ENCODE peak calls at places on chromosome 3, in ten cellular contexts. L is RPMI7951, J is KBM-7, U is SK-MEL-5, G is heart left ventricle, E is HFFc6, K is activated T-helper 1 cell treated with Interleukin-2 at 50 U/mL for 16 hours, T is AG10803, C is amniotic stem cell, Y is NCI-H524 treated with DMSO at 0.1 percent for 48 hours. P is an unnamed sample.

GRCh38 chr3:172846706-172847105 is 96.2 kb downstream of the ECT2 start:
- DNase-seq in Y (no peak), L (no peak), C (no peak), T (no peak), G (no peak), U (no peak), J (no peak), K (no peak), E (no peak), P (no peak)

GRCh38 chr3:146156801-146157310 is 4.1 kb downstream of the PLOD2 start:
- DNase-seq in Y (no peak), T (no peak), K (no peak), C (no peak), L (no peak), U (no peak), E (no peak), J (no peak), G (no peak), P (peak)

GRCh38 chr3:194985031-194985578 is 285.9 kb downstream of the XXYLT1 start:
- DNase-seq in C (no peak), L (peak), J (no peak), U (no peak), E (peak), K (no peak), Y (peak), T (peak), G (peak), P (peak)

GRCh38 chr3:124442463-124442862 is 287.8 kb upstream of the UMPS start:
- DNase-seq in J (no peak), G (no peak), L (peak), C (no peak), U (no peak), E (no peak), K (no peak), Y (no peak), T (no peak), P (no peak)

GRCh38 chr3:111739241-111739952 is 119.7 kb upstream of the PHLDB2 start:
- DNase-seq in Y (no peak), J (no peak), L (peak), G (peak), K (no peak), E (peak), T (peak), C (peak), U (no peak), P (peak)

GRCh38 chr3:98730338-98730737 is 32.8 kb upstream of the ST3GAL6 start:
- DNase-seq in U (peak), C (no peak), L (peak), Y (no peak), J (peak), G (no peak), E (no peak), K (no peak), T (no peak), P (peak)

GRCh38 chr3:136070953-136071949 is 105.7 kb downstream of the PPP2R3A start:
- DNase-seq in C (no peak), G (peak), K (no peak), U (peak), Y (peak), J (peak), E (peak), T (peak), L (peak), P (peak)

GRCh38 chr3:119145128-119145499 is 851 bp upstream of the TEX55 start:
- DNase-seq in T (no peak), U (no peak), Y (no peak), G (no peak), J (no peak), C (no peak), K (no peak), L (no peak), E (no peak), P (no peak)

GRCh38 chr3:60303160-60303559 is 948.1 kb downstream of the FHIT start:
- DNase-seq in E (no peak), G (no peak), L (no peak), U (no peak), J (no peak), T (peak), K (no peak), C (no peak), Y (no peak), P (no peak)

GRCh38 chr3:21789730-21790129 is 38.7 kb upstream of the ZNF385D start:
- DNase-seq in E (no peak), Y (no peak), G (no peak), U (no peak), L (no peak), K (no peak), T (no peak), C (no peak), J (no peak), P (no peak)

GRCh38 chr3:195154793-195155535 is 116.0 kb downstream of the XXYLT1 start:
- DNase-seq in G (peak), Y (no peak), C (peak), E (peak), K (no peak), T (peak), J (peak), U (no peak), L (peak), P (peak)

GRCh38 chr3:156406393-156406792 is 148.5 kb downstream of the SSR3 start:
- DNase-seq in J (no peak), Y (no peak), U (no peak), C (no peak), K (no peak), T (no peak), L (no peak), E (no peak), G (no peak), P (no peak)

GRCh38 chr3:153166206-153166605 is 4.2 kb downstream of the RAP2B start:
- DNase-seq in J (peak), C (no peak), E (no peak), K (no peak), L (peak), Y (no peak), G (no peak), T (no peak), U (peak), P (no peak)

GRCh38 chr3:67875338-67875737 is 220.9 kb upstream of the SUCLG2 start:
- DNase-seq in L (peak), G (no peak), T (no peak), J (no peak), Y (no peak), K (no peak), U (no peak), C (no peak), E (no peak), P (peak)

GRCh38 chr3:47015151-47015550 is 35.7 kb downstream of the NBEAL2 start:
- DNase-seq in L (no peak), T (no peak), Y (no peak), G (no peak), J (no peak), U (no peak), K (no peak), E (no peak), C (no peak), P (peak)

GRCh38 chr3:172987268-172987667 is 153.8 kb downstream of the SPATA16 start:
- DNase-seq in K (no peak), E (no peak), J (no peak), T (no peak), L (peak), G (no peak), Y (no peak), U (peak), C (no peak), P (no peak)

GRCh38 chr3:4928277-4928789 is 50.9 kb upstream of the BHLHE40 start:
- DNase-seq in Y (no peak), K (no peak), T (no peak), J (no peak), G (peak), U (no peak), E (no peak), C (no peak), L (no peak), P (peak)

GRCh38 chr3:162224736-162225135 is 728.1 kb downstream of the OTOL1 start:
- DNase-seq in C (no peak), E (no peak), L (peak), U (no peak), Y (no peak), G (no peak), T (no peak), J (no peak), K (no peak), P (peak)

GRCh38 chr3:46947981-46948791 is 28.4 kb downstream of the CCDC12 start:
- DNase-seq in U (no peak), C (no peak), J (peak), E (no peak), T (no peak), K (peak), L (peak), Y (peak), G (peak), P (peak)

GRCh38 chr3:55888282-55888855 is 401.3 kb upstream of the WNT5A start:
- DNase-seq in E (no peak), J (no peak), C (no peak), U (peak), L (no peak), K (no peak), T (no peak), Y (no peak), G (no peak), P (no peak)

GRCh38 chr3:13005301-13005700 is 67.9 kb downstream of the IQSEC1 start:
- DNase-seq in U (no peak), Y (no peak), J (no peak), L (no peak), K (no peak), T (no peak), G (no peak), E (no peak), C (no peak), P (peak)

GRCh38 chr3:54343495-54343894 is 221.1 kb downstream of the CACNA2D3 start:
- DNase-seq in U (no peak), G (no peak), J (no peak), T (no peak), L (no peak), E (no peak), C (no peak), Y (no peak), K (no peak), P (no peak)

GRCh38 chr3:31762888-31763351 is 218.1 kb downstream of the OSBPL10 start:
- DNase-seq in L (no peak), U (no peak), J (no peak), G (no peak), E (no peak), T (no peak), C (no peak), K (no peak), Y (no peak), P (no peak)

GRCh38 chr3:108124337-108125150 is 33.7 kb upstream of the CD47 start:
- DNase-seq in G (no peak), J (peak), C (no peak), K (peak), E (no peak), Y (no peak), L (no peak), T (no peak), U (no peak), P (no peak)

GRCh38 chr3:192727032-192727847 is at the start of gene FGF12:
- DNase-seq in U (peak), L (peak), J (no peak), Y (peak), C (no peak), E (no peak), T (peak), G (peak), K (no peak), P (peak)

GRCh38 chr3:99013077-99013476 is 111.6 kb upstream of the DCBLD2 start:
- DNase-seq in E (no peak), C (no peak), J (no peak), U (no peak), Y (no peak), G (no peak), K (no peak), T (no peak), L (peak), P (no peak)

GRCh38 chr3:105747056-105747455 is 121.8 kb downstream of the CBLB start:
- DNase-seq in E (peak), K (no peak), C (peak), J (no peak), U (no peak), Y (no peak), G (no peak), L (peak), T (peak), P (peak)

GRCh38 chr3:155065537-155065936 is 14.6 kb upstream of the MME start:
- DNase-seq in G (no peak), C (no peak), E (peak), T (peak), K (no peak), J (peak), U (peak), L (peak), Y (no peak), P (peak)

GRCh38 chr3:106825962-106826605 is 551.2 kb upstream of the CCDC54 start:
- DNase-seq in T (peak), L (peak), C (peak), U (no peak), E (peak), K (no peak), G (no peak), J (no peak), Y (no peak), P (peak)

GRCh38 chr3:159082514-159082913 is 280.7 kb downstream of the MFSD1 start:
- DNase-seq in Y (no peak), C (no peak), J (peak), K (no peak), T (peak), G (no peak), U (peak), L (peak), E (peak), P (peak)

GRCh38 chr3:30747771-30748281 is 141.4 kb downstream of the TGFBR2 start:
- DNase-seq in Y (no peak), C (no peak), T (peak), J (peak), K (no peak), G (no peak), U (peak), L (peak), E (peak), P (peak)